ENCODE peak calls at places on chromosomes 13 and 19, in eight cellular contexts. R, O, H, V, W, N, M and E are unnamed samples.

GRCh38 chr19:12000152-12000981 is 35.1 kb downstream of the ZNF433 start:
- DNase-seq in R (no peak), O (no peak), H (no peak), V (no peak), W (no peak), N (peak; percentile 15), M (no peak), E (no peak)

GRCh38 chr19:15897738-15898276 is at the start of gene CYP4F2:
- DNase-seq in R (no peak), O (no peak), H (no peak), V (no peak), W (no peak), N (no peak), M (no peak), E (no peak)

GRCh38 chr13:100721885-100722512 is 47.4 kb upstream of the TMTC4 start:
- DNase-seq in R (peak; percentile 51), O (no peak), H (no peak), V (peak; percentile 54), W (no peak), N (peak; percentile 72), M (no peak), E (no peak)

GRCh38 chr19:8361921-8362793 is 1.8 kb upstream of the ANGPTL4 start:
- DNase-seq in R (no peak), O (peak; percentile 86), H (peak; percentile 99), V (peak; percentile 99), W (peak; percentile 94), N (peak; percentile 97), M (peak; percentile 99), E (peak; percentile 99)

GRCh38 chr13:50842246-50842645 is 1.2 kb downstream of the DLEU7 start:
- DNase-seq in R (no peak), O (no peak), H (no peak), V (no peak), W (no peak), N (no peak), M (no peak), E (no peak)

GRCh38 chr13:104143760-104144406 is 1077.7 kb upstream of the SLC10A2 start:
- DNase-seq in R (no peak), O (no peak), H (no peak), V (no peak), W (no peak), N (no peak), M (no peak), E (peak; percentile 40)

GRCh38 chr13:90713436-90714133 is 633.9 kb upstream of the MIR17HG start:
- DNase-seq in R (no peak), O (no peak), H (no peak), V (no peak), W (no peak), N (no peak), M (no peak), E (no peak)

GRCh38 chr13:42893346-42893745 is 98.7 kb downstream of the EPSTI1 start:
- DNase-seq in R (no peak), O (no peak), H (no peak), V (peak; percentile 58), W (no peak), N (peak; percentile 81), M (peak; percentile 19), E (no peak)

GRCh38 chr13:27044837-27045570 is 126.6 kb downstream of the USP12 start:
- DNase-seq in R (no peak), O (no peak), H (no peak), V (no peak), W (no peak), N (no peak), M (no peak), E (no peak)

GRCh38 chr13:92573467-92574057 is 653.0 kb upstream of the GPC6 start:
- DNase-seq in R (peak; percentile 26), O (no peak), H (no peak), V (peak; percentile 43), W (no peak), N (peak; percentile 62), M (no peak), E (peak; percentile 7)

GRCh38 chr13:113915786-113916329 is 52.0 kb upstream of the GAS6 start:
- DNase-seq in R (no peak), O (no peak), H (peak; percentile 78), V (no peak), W (no peak), N (no peak), M (peak; percentile 12), E (no peak)

GRCh38 chr13:111658150-111659100 is 338.0 kb downstream of the TEX29 start:
- DNase-seq in R (peak; percentile 76), O (no peak), H (peak; percentile 76), V (no peak), W (no peak), N (no peak), M (no peak), E (peak; percentile 77)

GRCh38 chr13:112034846-112035245 is 32.1 kb upstream of the SOX1 start:
- DNase-seq in R (no peak), O (no peak), H (no peak), V (no peak), W (no peak), N (no peak), M (no peak), E (no peak)

GRCh38 chr13:111967572-111968201 is 99.3 kb upstream of the SOX1 start:
- DNase-seq in R (no peak), O (no peak), H (peak; percentile 45), V (no peak), W (no peak), N (no peak), M (no peak), E (no peak)

GRCh38 chr19:38252935-38253691 is 3.1 kb downstream of the PPP1R14A start:
- DNase-seq in R (no peak), O (peak; percentile 82), H (no peak), V (no peak), W (peak; percentile 55), N (no peak), M (peak; percentile 18), E (no peak)

GRCh38 chr13:85266331-85266730 is 532.9 kb downstream of the SLITRK6 start:
- DNase-seq in R (no peak), O (no peak), H (no peak), V (no peak), W (no peak), N (peak; percentile 4), M (no peak), E (no peak)

GRCh38 chr13:21060063-21060826 is 1.1 kb downstream of the LATS2 start:
- DNase-seq in R (no peak), O (peak; percentile 88), H (peak; percentile 89), V (peak; percentile 60), W (no peak), N (peak; percentile 64), M (peak; percentile 72), E (no peak)

GRCh38 chr19:29013325-29013724 is 199.6 kb downstream of the UQCRFS1 start:
- DNase-seq in R (no peak), O (peak; percentile 34), H (no peak), V (no peak), W (no peak), N (no peak), M (no peak), E (no peak)

GRCh38 chr13:113322890-113323651 is 26.0 kb downstream of the LAMP1 start:
- DNase-seq in R (no peak), O (no peak), H (no peak), V (no peak), W (no peak), N (no peak), M (no peak), E (no peak)

GRCh38 chr13:41546372-41547252 is 89.3 kb downstream of the RGCC start:
- DNase-seq in R (no peak), O (no peak), H (no peak), V (no peak), W (no peak), N (peak; percentile 71), M (no peak), E (no peak)

GRCh38 chr13:108220042-108220441 is 1.9 kb downstream of the ABHD13 start:
- DNase-seq in R (no peak), O (no peak), H (no peak), V (no peak), W (no peak), N (no peak), M (no peak), E (peak; percentile 27)
- H3K4me3 ChIP-seq in R (no peak overlapping the region), O (no peak overlapping the region), H (no peak overlapping the region), V (no peak overlapping the region), W (peak overlapping the region; percentile 80), N (no peak overlapping the region), M (peak overlapping the region; percentile 89), E (no peak overlapping the region)

DNA sequence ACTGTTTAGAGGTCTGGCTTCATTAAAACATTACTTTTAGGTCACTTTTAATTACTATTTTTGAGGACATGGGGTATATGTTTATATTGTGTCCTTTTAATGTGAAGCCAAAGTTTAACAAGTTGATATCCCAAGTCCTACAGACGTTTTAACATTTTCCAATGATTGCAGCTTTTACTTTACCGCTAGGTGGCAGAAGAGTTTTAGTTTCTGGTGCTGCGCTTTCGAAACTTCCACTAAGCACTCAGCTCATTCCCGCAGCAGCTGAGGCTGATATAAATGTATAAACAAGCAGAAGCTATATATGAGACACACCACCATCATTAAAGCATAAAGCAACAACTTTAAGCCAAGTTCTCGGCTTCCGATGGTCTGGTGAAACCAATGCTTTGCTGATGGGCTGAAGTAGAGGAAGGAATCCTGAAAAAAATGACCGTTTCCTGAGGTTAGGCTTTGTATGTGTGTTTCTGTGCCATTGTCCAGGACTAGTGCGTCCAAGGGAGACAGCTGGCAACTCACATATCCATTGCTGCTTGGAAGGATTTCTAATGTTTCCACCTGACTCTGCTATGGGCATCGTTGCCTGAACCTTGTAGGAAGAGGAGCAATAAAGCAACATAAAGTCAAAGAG is 753.9 kb downstream of the OLFM4 start:
- DNase-seq in R (peak; percentile 63), O (no peak), H (no peak), V (peak; percentile 62), W (no peak), N (peak; percentile 57), M (no peak), E (peak; percentile 22)
- H3K4me3 ChIP-seq in R (no peak overlapping the region), O (no peak overlapping the region), H (no peak overlapping the region), V (peak overlapping the region; percentile 27), W (peak overlapping the region; percentile 43), N (no peak overlapping the region), M (peak overlapping the region; percentile 42), E (no peak overlapping the region)

GRCh38 chr19:10431254-10431942 is 11.1 kb downstream of the PDE4A start:
- DNase-seq in R (no peak), O (no peak), H (no peak), V (no peak), W (no peak), N (no peak), M (peak; percentile 62), E (no peak)
- H3K4me3 ChIP-seq in R (no peak overlapping the region), O (peak overlapping the region; percentile 40), H (peak overlapping the region; percentile 53), V (peak overlapping the region; percentile 62), W (peak overlapping the region; percentile 84), N (peak overlapping the region; percentile 61), M (peak overlapping the region; percentile 96), E (no peak overlapping the region)

GRCh38 chr19:13102416-13102665 is 317 bp downstream of the LYL1 start:
- DNase-seq in R (no peak), O (no peak), H (no peak), V (no peak), W (no peak), N (no peak), M (no peak), E (no peak)
- H3K4me3 ChIP-seq in R (peak overlapping the region; percentile 70), O (peak overlapping the region; percentile 75), H (peak overlapping the region; percentile 23), V (peak overlapping the region; percentile 27), W (peak overlapping the region; percentile 65), N (peak overlapping the region; percentile 41), M (peak overlapping the region; percentile 41), E (no peak overlapping the region)

GRCh38 chr13:23180711-23181110 is at the start of gene SGCG:
- DNase-seq in R (no peak), O (no peak), H (no peak), V (no peak), W (no peak), N (no peak), M (peak; percentile 77), E (no peak)
- H3K4me3 ChIP-seq in R (no peak within 1 kb of the TSS), O (no peak within 1 kb of the TSS), H (no peak within 1 kb of the TSS), V (no peak within 1 kb of the TSS), W (no peak within 1 kb of the TSS), N (no peak within 1 kb of the TSS), M (peak within 1 kb of the TSS; percentile 35), E (no peak within 1 kb of the TSS)

GRCh38 chr13:23254506-23254905 is 73.7 kb downstream of the SGCG start:
- DNase-seq in R (no peak), O (no peak), H (no peak), V (no peak), W (no peak), N (no peak), M (no peak), E (no peak)
- H3K4me3 ChIP-seq in R (no peak overlapping the region), O (no peak overlapping the region), H (no peak overlapping the region), V (no peak overlapping the region), W (no peak overlapping the region), N (no peak overlapping the region), M (no peak overlapping the region), E (no peak overlapping the region)